ENCODE peak calls at places on chromosomes 3 and 15, in four cellular contexts. B is OCI-LY7, Q is PC-3, V is hepatocyte. J is an unnamed sample.

GRCh38 chr3:14179795-14180194 is 1.2 kb downstream of the LSM3 start:
- DNase-seq in B (no peak), Q (no peak), V (no peak), J (no peak)

GRCh38 chr3:181619897-181620296 is 91.8 kb upstream of the SOX2 start:
- DNase-seq in B (no peak), Q (no peak), V (no peak), J (no peak)

GRCh38 chr3:34008836-34009479 is 210.5 kb downstream of the PDCD6IP start:
- DNase-seq in B (no peak), Q (peak), V (no peak), J (no peak)

GRCh38 chr3:184145120-184145524 is 10.0 kb downstream of the EIF2B5 start:
- DNase-seq in B (peak), Q (peak), V (peak), J (no peak)

GRCh38 chr3:35537265-35537664 is 102.1 kb upstream of the ARPP21 start:
- DNase-seq in B (no peak), Q (no peak), V (no peak), J (no peak)

GRCh38 chr15:64443016-64443415 is 17.4 kb upstream of the ZNF609 start:
- DNase-seq in B (no peak), Q (no peak), V (no peak), J (no peak)

GRCh38 chr15:75721462-75721922 is 8.8 kb upstream of the CSPG4 start:
- DNase-seq in B (no peak), Q (no peak), V (no peak), J (no peak)

GRCh38 chr15:55741592-55742497 is 1.1 kb downstream of the PRTG start:
- DNase-seq in B (no peak), Q (peak), V (peak), J (no peak)

GRCh38 chr3:59609967-59610366 is 560.1 kb upstream of the CFAP20DC start:
- DNase-seq in B (no peak), Q (no peak), V (no peak), J (no peak)

GRCh38 chr3:11154036-11154952 is at the start of gene HRH1:
- DNase-seq in B (no peak), Q (peak), V (peak), J (no peak)

GRCh38 chr15:88833196-88833595 is 30.0 kb downstream of the ACAN start:
- DNase-seq in B (no peak), Q (no peak), V (no peak), J (no peak)

GRCh38 chr15:77616072-77616471 is 16.6 kb downstream of the LINGO1 start:
- DNase-seq in B (no peak), Q (no peak), V (no peak), J (no peak)

GRCh38 chr3:14379842-14380241 is 22.6 kb upstream of the SLC6A6 start:
- DNase-seq in B (peak), Q (no peak), V (no peak), J (no peak)

GRCh38 chr15:88234711-88235110 is 21.8 kb downstream of the NTRK3 start:
- DNase-seq in B (no peak), Q (no peak), V (no peak), J (no peak)

GRCh38 chr3:115418583-115418982 is 204.7 kb upstream of the GAP43 start:
- DNase-seq in B (peak), Q (no peak), V (no peak), J (no peak)

GRCh38 chr3:98875535-98875934 is 26.0 kb downstream of the DCBLD2 start:
- DNase-seq in B (no peak), Q (no peak), V (no peak), J (no peak)

GRCh38 chr15:99978426-99978825 is 245.2 kb upstream of the LYSMD4 start:
- DNase-seq in B (no peak), Q (no peak), V (no peak), J (no peak)

GRCh38 chr15:72778796-72779195 is 4.8 kb downstream of the ADPGK start:
- DNase-seq in B (no peak), Q (no peak), V (no peak), J (no peak)

GRCh38 chr3:157129782-157130137 is 30.2 kb downstream of the CCNL1 start:
- DNase-seq in B (no peak), Q (peak), V (no peak), J (peak)

GRCh38 chr3:131454501-131454900 is 48.3 kb downstream of the MRPL3 start:
- DNase-seq in B (no peak), Q (peak), V (no peak), J (no peak)

GRCh38 chr3:150970665-150971327 is 1.7 kb downstream of the CLRN1 start:
- DNase-seq in B (no peak), Q (peak), V (no peak), J (peak)

GRCh38 chr15:60299452-60300047 is 98.2 kb downstream of the ANXA2 start:
- DNase-seq in B (no peak), Q (peak), V (peak), J (peak)

GRCh38 chr3:61858054-61858453 is 296.7 kb downstream of the PTPRG start:
- DNase-seq in B (no peak), Q (peak), V (no peak), J (peak)

GRCh38 chr3:128343287-128344045 is 123.2 kb downstream of the DNAJB8 start:
- DNase-seq in B (no peak), Q (peak), V (peak), J (no peak)

GRCh38 chr3:150248116-150248864 is 159.8 kb upstream of the TSC22D2 start:
- DNase-seq in B (peak), Q (peak), V (no peak), J (no peak)

GRCh38 chr3:52458770-52459540 is 3.6 kb downstream of the NISCH start:
- DNase-seq in B (no peak), Q (no peak), V (no peak), J (no peak)

GRCh38 chr3:149476135-149476684 is 1.7 kb downstream of the TM4SF4 start:
- DNase-seq in B (no peak), Q (no peak), V (no peak), J (no peak)

GRCh38 chr3:12046406-12046805 is 42.2 kb downstream of the SYN2 start:
- DNase-seq in B (no peak), Q (peak), V (peak), J (peak)

GRCh38 chr3:57983734-57984518 is 24.3 kb upstream of the FLNB start:
- DNase-seq in B (peak), Q (peak), V (peak), J (no peak)

GRCh38 chr15:41983221-41983620 is 10.9 kb upstream of the EHD4 start:
- DNase-seq in B (no peak), Q (no peak), V (no peak), J (no peak)

GRCh38 chr3:170809021-170809974 is 60.7 kb downstream of the RPL22L1 start:
- DNase-seq in B (peak), Q (peak), V (peak), J (peak)

GRCh38 chr15:68419301-68420175 is 12.4 kb downstream of the ITGA11 start:
- DNase-seq in B (no peak), Q (no peak), V (no peak), J (no peak)
- TF ChIP-seq EZH2phosphoT487 in B (no peak), Q (no peak), V (no peak), J (no peak)

GRCh38 chr3:102400766-102401165 is 34.0 kb upstream of the ZPLD1 start:
- DNase-seq in B (no peak), Q (peak), V (no peak), J (peak)

GRCh38 chr3:102398196-102398595 is 36.6 kb upstream of the ZPLD1 start:
- DNase-seq in B (no peak), Q (no peak), V (no peak), J (no peak)

GRCh38 chr3:102394517-102394916 is 40.3 kb upstream of the ZPLD1 start:
- DNase-seq in B (no peak), Q (peak), V (no peak), J (no peak)

DNA sequence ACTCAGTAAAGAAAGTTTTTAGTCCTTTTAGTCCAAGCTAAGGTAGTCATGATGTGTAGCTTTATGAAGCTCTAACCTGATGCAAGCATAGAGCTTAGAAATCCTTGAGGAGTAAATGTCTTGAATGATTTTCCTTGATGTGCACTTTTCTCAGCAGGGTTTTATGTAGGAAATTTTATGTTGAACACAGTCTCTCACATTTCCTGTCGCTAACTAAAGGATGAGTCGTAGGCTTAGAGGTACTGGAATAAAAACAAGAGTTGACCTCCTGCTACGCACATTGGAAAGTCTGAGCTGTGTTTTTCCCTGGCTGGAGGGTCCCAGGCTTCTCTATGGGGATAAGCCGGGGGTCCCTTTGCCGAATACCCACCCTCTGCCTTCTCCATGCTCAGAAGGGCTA is 34.7 kb upstream of the ZPLD1 start:
- DNase-seq in B (no peak), Q (peak), V (no peak), J (peak)
- TF ChIP-seq EZH2phosphoT487 in B (no peak), Q (no peak), V (no peak), J (no peak)

GRCh38 chr3:134797816-134798451 is 2.9 kb downstream of the EPHB1 start:
- DNase-seq in B (no peak), Q (no peak), V (no peak), J (no peak)
- TF ChIP-seq EZH2phosphoT487 in B (no peak), Q (no peak), V (no peak), J (no peak)

GRCh38 chr15:66294157-66294931 is 976 bp downstream of the DIS3L start:
- DNase-seq in B (peak), Q (peak), V (peak), J (no peak)

GRCh38 chr15:66293085-66293418 is 316 bp upstream of the DIS3L start:
- DNase-seq in B (no peak), Q (no peak), V (no peak), J (no peak)

GRCh38 chr15:66292261-66293084 is 895 bp upstream of the DIS3L start:
- DNase-seq in B (peak), Q (no peak), V (no peak), J (no peak)

GRCh38 chr15:66294932-66295235 is 1.5 kb downstream of the DIS3L start:
- DNase-seq in B (peak), Q (no peak), V (peak), J (no peak)

GRCh38 chr15:66293419-66294156 is at the start of gene DIS3L:
- DNase-seq in B (peak), Q (peak), V (peak), J (no peak)
- TF ChIP-seq EZH2phosphoT487 in B (no peak), Q (no peak), V (no peak), J (no peak)

GRCh38 chr15:52295421-52295991 is at the start of gene MYO5C:
- DNase-seq in B (no peak), Q (peak), V (peak), J (peak)
- TF ChIP-seq EZH2phosphoT487 in B (no peak), Q (no peak), V (no peak), J (no peak)

GRCh38 chr3:41073190-41073589 is 126.1 kb upstream of the CTNNB1 start:
- DNase-seq in B (no peak), Q (peak), V (no peak), J (no peak)
- TF ChIP-seq EZH2phosphoT487 in B (no peak), Q (no peak), V (no peak), J (no peak)

GRCh38 chr3:197349368-197349767 is 51.0 kb upstream of the DLG1 start:
- DNase-seq in B (no peak), Q (no peak), V (no peak), J (no peak)
- TF ChIP-seq EZH2phosphoT487 in B (no peak), Q (no peak), V (no peak), J (no peak)

GRCh38 chr3:40523781-40524180 is 979 bp upstream of the ZNF621 start:
- DNase-seq in B (no peak), Q (peak), V (no peak), J (no peak)
- TF ChIP-seq EZH2phosphoT487 in B (no peak), Q (no peak), V (no peak), J (no peak)

DNA sequence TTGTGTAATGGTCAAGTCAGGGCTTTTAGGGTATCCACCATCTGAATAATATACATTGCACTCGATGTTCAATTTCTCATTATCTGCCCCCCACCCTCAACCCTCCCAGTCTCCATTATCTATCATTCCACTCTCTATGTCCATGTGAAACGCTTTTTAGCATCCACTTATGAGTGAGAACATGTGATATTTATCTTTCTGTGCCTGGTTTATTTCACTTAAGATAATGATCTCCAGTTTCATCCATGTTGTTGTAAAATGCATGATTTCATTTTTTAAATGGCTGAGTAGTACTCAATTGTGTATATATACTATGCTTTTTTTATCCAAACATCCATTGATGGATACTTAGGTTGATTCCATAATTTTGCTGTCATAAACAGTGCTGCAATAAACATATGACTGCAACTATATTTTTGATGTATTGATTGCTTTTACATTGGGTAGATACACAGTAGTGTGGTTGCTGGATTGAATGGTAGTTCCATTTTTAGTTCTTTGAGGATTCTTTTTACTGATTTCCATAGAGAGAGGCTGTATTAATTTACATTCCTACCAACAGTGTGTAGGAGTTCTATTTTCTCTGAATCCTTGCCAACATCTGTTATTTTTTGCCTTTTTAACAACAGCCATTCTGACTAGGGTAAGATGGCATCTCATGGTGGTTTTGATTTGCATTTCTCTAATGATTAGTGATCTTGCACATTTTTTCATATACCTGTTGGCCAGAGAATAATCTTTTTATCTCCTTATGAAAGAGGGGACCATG is 332.9 kb upstream of the TGFBR2 start:
- DNase-seq in B (no peak), Q (no peak), V (no peak), J (no peak)
- TF ChIP-seq EZH2phosphoT487 in B (no peak), Q (no peak), V (no peak), J (no peak)